ENCODE peak calls at places on chromosome 9, in six cellular contexts. A is DND-41, C is dorsolateral prefrontal cortex, B is Panc1, K is nephron progenitor cell, E is body of pancreas. H is an unnamed sample.

GRCh38 chr9:78858266-78858665 is 561.3 kb downstream of the PSAT1 start:
- DNase-seq in A (no peak), C (no peak), B (no peak), K (no peak), E (no peak), H (no peak)

GRCh38 chr9:121267689-121268597 is at the start of gene GSN:
- DNase-seq in A (no peak), C (no peak), B (no peak), K (peak), E (peak), H (no peak)

GRCh38 chr9:4301971-4302427 is 2.1 kb upstream of the GLIS3 start:
- DNase-seq in A (no peak), C (no peak), B (no peak), K (no peak), E (peak), H (no peak)

GRCh38 chr9:112234779-112235178 is 59.7 kb upstream of the SUSD1 start:
- DNase-seq in A (no peak), C (no peak), B (no peak), K (no peak), E (no peak), H (no peak)

GRCh38 chr9:278651-279050 is 64.0 kb downstream of the DOCK8 start:
- DNase-seq in A (no peak), C (no peak), B (no peak), K (no peak), E (peak), H (no peak)

GRCh38 chr9:89617978-89618377 is 13.2 kb downstream of the GADD45G start:
- DNase-seq in A (no peak), C (no peak), B (no peak), K (no peak), E (peak), H (no peak)

GRCh38 chr9:136997830-136998234 is 1.5 kb upstream of the CLIC3 start:
- DNase-seq in A (no peak), C (no peak), B (no peak), K (no peak), E (no peak), H (no peak)

GRCh38 chr9:114284316-114285060 is 38.4 kb upstream of the ORM1 start:
- DNase-seq in A (no peak), C (no peak), B (no peak), K (no peak), E (no peak), H (peak)

GRCh38 chr9:3200331-3200774 is 325.4 kb downstream of the RFX3 start:
- DNase-seq in A (no peak), C (no peak), B (no peak), K (no peak), E (no peak), H (no peak)

GRCh38 chr9:1049641-1050040 is 516 bp upstream of the DMRT2 start:
- DNase-seq in A (no peak), C (no peak), B (no peak), K (no peak), E (no peak), H (no peak)

GRCh38 chr9:128798896-128799295 is 11.8 kb downstream of the TBC1D13 start:
- DNase-seq in A (no peak), C (no peak), B (no peak), K (no peak), E (no peak), H (no peak)

GRCh38 chr9:68653141-68653595 is 51.9 kb upstream of the PIP5K1B start:
- DNase-seq in A (no peak), C (no peak), B (no peak), K (no peak), E (no peak), H (no peak)

GRCh38 chr9:5876026-5876425 is 14.7 kb upstream of the MLANA start:
- DNase-seq in A (no peak), C (no peak), B (no peak), K (no peak), E (no peak), H (no peak)

GRCh38 chr9:127628644-127629467 is 16.8 kb downstream of the STXBP1 start:
- DNase-seq in A (no peak), C (no peak), B (no peak), K (no peak), E (peak), H (no peak)

GRCh38 chr9:920927-921326 is 55.5 kb upstream of the DMRT3 start:
- DNase-seq in A (no peak), C (no peak), B (no peak), K (no peak), E (no peak), H (no peak)

GRCh38 chr9:131095666-131096489 is 453 bp upstream of the AIF1L start:
- DNase-seq in A (no peak), C (no peak), B (no peak), K (peak), E (no peak), H (no peak)

GRCh38 chr9:95822583-95823431 is 52.7 kb upstream of the ERCC6L2 start:
- DNase-seq in A (no peak), C (no peak), B (no peak), K (no peak), E (no peak), H (no peak)

GRCh38 chr9:27539479-27540441 is 10.1 kb upstream of the MOB3B start:
- DNase-seq in A (no peak), C (no peak), B (no peak), K (no peak), E (peak), H (no peak)

GRCh38 chr9:89678394-89679005 is 73.7 kb downstream of the GADD45G start:
- DNase-seq in A (no peak), C (no peak), B (no peak), K (no peak), E (peak), H (no peak)

GRCh38 chr9:98146101-98146991 is 27.3 kb upstream of the TRIM14 start:
- DNase-seq in A (no peak), C (no peak), B (no peak), K (peak), E (peak), H (peak)

GRCh38 chr9:121707477-121708424 is 56.3 kb downstream of the DAB2IP start:
- DNase-seq in A (no peak), C (no peak), B (no peak), K (no peak), E (no peak), H (no peak)

GRCh38 chr9:71806916-71807315 is 38.6 kb upstream of the CEMIP2 start:
- DNase-seq in A (peak), C (peak), B (peak), K (peak), E (peak), H (no peak)

GRCh38 chr9:91312717-91313325 is 48.9 kb downstream of the AUH start:
- DNase-seq in A (no peak), C (no peak), B (no peak), K (no peak), E (peak), H (no peak)
- TF ChIP-seq CTCF in A (no peak), C (no peak), B (no peak), K (no peak), E (no peak), H (no peak)

DNA sequence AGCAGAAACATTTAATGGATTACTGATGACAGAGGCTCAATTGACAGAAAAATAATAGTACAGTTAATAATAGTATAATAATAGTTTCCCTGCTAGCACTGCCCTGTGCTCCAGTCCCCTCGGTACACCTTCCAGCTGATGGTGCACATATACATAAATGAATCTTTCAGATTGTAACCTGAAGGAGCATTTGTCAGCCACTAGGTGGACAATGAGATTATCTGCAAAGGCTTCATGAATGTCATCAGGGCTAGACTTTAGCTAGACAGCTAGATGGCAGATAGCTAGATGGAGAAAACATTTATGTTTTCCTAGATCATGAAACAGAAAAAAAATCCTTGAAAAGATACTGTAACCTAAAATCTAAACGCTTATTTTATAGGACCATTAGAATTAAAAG is 304.4 kb upstream of the SMC2 start:
- DNase-seq in A (no peak), C (no peak), B (no peak), K (no peak), E (no peak), H (no peak)
- TF ChIP-seq CTCF in A (peak), C (no peak), B (peak), K (peak), E (no peak), H (peak)

DNA sequence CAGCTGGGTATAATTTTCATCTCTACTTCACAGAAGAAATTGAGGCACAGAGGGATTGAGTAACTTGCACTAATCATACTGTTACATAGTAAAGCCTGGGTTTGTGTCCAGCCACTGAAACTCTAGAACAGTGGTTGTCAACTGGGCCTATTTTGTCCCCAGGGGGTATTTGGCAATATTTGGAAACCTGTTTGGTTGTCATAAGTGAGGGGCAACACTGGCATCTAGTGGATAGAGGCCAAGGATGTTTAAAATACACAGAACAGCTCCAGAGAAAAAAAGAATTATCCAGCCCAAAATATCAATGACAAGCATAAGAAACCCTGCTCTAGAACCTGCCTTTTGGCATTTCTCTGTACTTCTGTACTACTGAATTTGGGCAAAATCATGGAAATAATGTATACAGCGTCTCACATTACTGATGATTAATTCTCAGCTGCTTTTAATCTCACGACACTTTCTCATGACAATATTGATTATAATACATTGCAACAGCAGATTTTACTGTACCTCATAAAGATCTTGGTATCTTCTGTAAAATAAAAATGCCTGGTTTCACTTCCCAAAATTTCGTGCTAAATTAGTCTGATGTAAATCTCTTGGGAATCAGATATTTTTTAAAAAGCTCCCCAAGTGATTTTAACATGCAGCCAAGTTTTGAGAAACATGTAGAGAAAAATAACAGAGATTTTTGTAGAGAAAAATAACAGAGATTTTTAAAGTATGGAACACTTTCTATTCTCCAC is 112.7 kb downstream of the RORB start:
- DNase-seq in A (no peak), C (no peak), B (no peak), K (no peak), E (no peak), H (no peak)
- TF ChIP-seq CTCF in A (peak), C (no peak), B (no peak), K (no peak), E (no peak), H (no peak)

GRCh38 chr9:36210722-36211121 is 20.0 kb downstream of the CLTA start:
- DNase-seq in A (no peak), C (no peak), B (no peak), K (no peak), E (no peak), H (no peak)
- TF ChIP-seq CTCF in A (no peak), C (no peak), B (no peak), K (no peak), E (no peak), H (no peak)

GRCh38 chr9:10003047-10003446 is 609.8 kb downstream of the PTPRD start:
- DNase-seq in A (no peak), C (no peak), B (no peak), K (no peak), E (no peak), H (no peak)

GRCh38 chr9:9997585-9997984 is 615.2 kb downstream of the PTPRD start:
- DNase-seq in A (no peak), C (no peak), B (no peak), K (no peak), E (no peak), H (no peak)

GRCh38 chr9:9996259-9996658 is 616.5 kb downstream of the PTPRD start:
- DNase-seq in A (no peak), C (no peak), B (no peak), K (no peak), E (no peak), H (no peak)

GRCh38 chr9:10000669-10001068 is 612.1 kb downstream of the PTPRD start:
- DNase-seq in A (no peak), C (no peak), B (no peak), K (no peak), E (no peak), H (no peak)

GRCh38 chr9:9998491-9999287 is 614.1 kb downstream of the PTPRD start:
- DNase-seq in A (no peak), C (no peak), B (no peak), K (no peak), E (no peak), H (no peak)
- TF ChIP-seq CTCF in A (peak), C (no peak), B (no peak), K (peak), E (no peak), H (peak)

GRCh38 chr9:38417003-38417965 is 7.0 kb downstream of the IGFBPL1 start:
- DNase-seq in A (peak), C (no peak), B (no peak), K (peak), E (no peak), H (no peak)
- TF ChIP-seq CTCF in A (peak), C (no peak), B (peak), K (peak), E (no peak), H (peak)

GRCh38 chr9:35835216-35835604 is 6.2 kb downstream of the TMEM8B start:
- DNase-seq in A (peak), C (no peak), B (no peak), K (no peak), E (no peak), H (peak)
- TF ChIP-seq CTCF in A (peak), C (no peak), B (peak), K (no peak), E (no peak), H (peak)

H was measured in chondrocyte.